ENCODE peak calls at places on chromosome 9, in four cellular contexts. C, T, S and B are unnamed samples.

GRCh38 chr9:98927724-98928123 is 16.0 kb upstream of the COL15A1 start:
- DNase-seq in C (peak; percentile 47), T (no peak), S (no peak), B (no peak)

GRCh38 chr9:122261469-122261881 is 3.2 kb downstream of the RBM18 start:
- DNase-seq in C (no peak), T (peak; percentile 82), S (peak; percentile 87), B (peak; percentile 61)

GRCh38 chr9:130159814-130160670 is 12.2 kb upstream of the NCS1 start:
- DNase-seq in C (no peak), T (no peak), S (no peak), B (no peak)

GRCh38 chr9:131676431-131676972 is 63.4 kb downstream of the RAPGEF1 start:
- DNase-seq in C (no peak), T (no peak), S (no peak), B (no peak)

GRCh38 chr9:130893250-130894101 is 3.1 kb downstream of the QRFP start:
- DNase-seq in C (no peak), T (no peak), S (no peak), B (peak; percentile 63)

GRCh38 chr9:137482094-137482781 is 23.1 kb upstream of the NSMF start:
- DNase-seq in C (no peak), T (peak; percentile 89), S (no peak), B (peak; percentile 56)

GRCh38 chr9:4865685-4866084 is 72.9 kb downstream of the RCL1 start:
- DNase-seq in C (no peak), T (no peak), S (no peak), B (no peak)

GRCh38 chr9:19027825-19028224 is 5.2 kb downstream of the SAXO1 start:
- DNase-seq in C (no peak), T (no peak), S (no peak), B (no peak)

GRCh38 chr9:4196886-4197285 is 103.0 kb downstream of the GLIS3 start:
- DNase-seq in C (no peak), T (no peak), S (no peak), B (no peak)

GRCh38 chr9:86754581-86754980 is 192.7 kb downstream of the GAS1 start:
- DNase-seq in C (no peak), T (no peak), S (no peak), B (no peak)

GRCh38 chr9:91312717-91313325 is 48.9 kb downstream of the AUH start:
- DNase-seq in C (no peak), T (no peak), S (no peak), B (no peak)

GRCh38 chr9:137449931-137450537 is 8.9 kb upstream of the ENTPD8 start:
- DNase-seq in C (no peak), T (no peak), S (peak; percentile 20), B (peak; percentile 61)

GRCh38 chr9:115594551-115594950 is 476.6 kb upstream of the TNC start:
- DNase-seq in C (no peak), T (no peak), S (no peak), B (no peak)

GRCh38 chr9:18857334-18857733 is 175.7 kb downstream of the SAXO1 start:
- DNase-seq in C (no peak), T (no peak), S (no peak), B (no peak)

GRCh38 chr9:136205707-136205992 is 722 bp upstream of the LHX3 start:
- DNase-seq in C (no peak), T (no peak), S (no peak), B (no peak)
- H3K27me3 ChIP-seq in C (peaks cover 56% of the 10 kb centered on the region), T (peaks cover 10% of the 10 kb centered on the region), S (peaks cover 39% of the 10 kb centered on the region), B (peaks cover 43% of the 10 kb centered on the region)

DNA sequence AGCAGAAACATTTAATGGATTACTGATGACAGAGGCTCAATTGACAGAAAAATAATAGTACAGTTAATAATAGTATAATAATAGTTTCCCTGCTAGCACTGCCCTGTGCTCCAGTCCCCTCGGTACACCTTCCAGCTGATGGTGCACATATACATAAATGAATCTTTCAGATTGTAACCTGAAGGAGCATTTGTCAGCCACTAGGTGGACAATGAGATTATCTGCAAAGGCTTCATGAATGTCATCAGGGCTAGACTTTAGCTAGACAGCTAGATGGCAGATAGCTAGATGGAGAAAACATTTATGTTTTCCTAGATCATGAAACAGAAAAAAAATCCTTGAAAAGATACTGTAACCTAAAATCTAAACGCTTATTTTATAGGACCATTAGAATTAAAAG is 304.4 kb upstream of the SMC2 start:
- DNase-seq in C (peak; percentile 1), T (no peak), S (no peak), B (no peak)
- TF ChIP-seq CTCF in C (no peak), T (peak; percentile 29), S (peak; percentile 35), B (no peak)

DNA sequence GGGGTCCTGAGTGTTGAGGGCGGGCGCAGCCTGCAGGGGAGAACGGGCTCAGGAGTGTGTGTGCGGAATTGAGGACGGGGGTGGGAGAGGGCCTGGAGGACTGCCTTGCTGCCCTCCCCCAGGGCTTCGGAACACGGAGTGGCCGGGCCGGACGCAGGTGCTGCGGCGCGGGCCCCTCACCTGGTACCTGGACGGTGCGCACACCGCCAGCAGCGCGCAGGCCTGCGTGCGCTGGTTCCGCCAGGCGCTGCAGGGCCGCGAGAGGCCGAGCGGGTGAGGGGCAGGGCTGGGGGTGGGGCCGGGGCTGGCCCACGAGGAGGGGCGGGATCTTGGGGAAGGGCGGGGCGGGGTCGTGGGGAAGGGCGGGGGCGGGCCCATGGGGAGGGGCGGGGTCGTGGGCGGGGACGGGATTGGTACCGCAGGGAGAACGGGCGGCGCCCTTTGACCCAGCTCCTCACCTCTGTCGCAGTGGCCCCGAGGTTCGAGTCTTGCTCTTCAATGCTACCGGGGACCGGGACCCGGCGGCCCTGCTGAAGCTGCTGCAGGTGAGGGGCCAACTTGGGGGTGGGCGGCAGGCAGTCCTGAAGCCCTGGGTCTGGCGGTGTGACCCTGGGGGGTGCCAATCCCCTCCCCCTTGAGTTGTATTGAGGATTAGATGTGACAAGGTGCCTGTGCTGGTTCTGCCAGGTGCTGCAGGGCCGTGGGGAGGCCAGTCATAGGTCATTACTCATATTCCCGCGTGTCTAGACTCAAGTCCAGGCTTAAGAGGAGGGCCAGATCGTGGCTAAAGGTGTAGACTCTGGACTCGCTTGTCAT is 7.1 kb downstream of the FPGS start:
- DNase-seq in C (peak; percentile 87), T (peak; percentile 75), S (peak; percentile 78), B (no peak)
- H3K27ac ChIP-seq in C (peak overlapping the region; percentile 63), T (peak overlapping the region; percentile 62), S (no peak overlapping the region), B (no peak overlapping the region)

DNA sequence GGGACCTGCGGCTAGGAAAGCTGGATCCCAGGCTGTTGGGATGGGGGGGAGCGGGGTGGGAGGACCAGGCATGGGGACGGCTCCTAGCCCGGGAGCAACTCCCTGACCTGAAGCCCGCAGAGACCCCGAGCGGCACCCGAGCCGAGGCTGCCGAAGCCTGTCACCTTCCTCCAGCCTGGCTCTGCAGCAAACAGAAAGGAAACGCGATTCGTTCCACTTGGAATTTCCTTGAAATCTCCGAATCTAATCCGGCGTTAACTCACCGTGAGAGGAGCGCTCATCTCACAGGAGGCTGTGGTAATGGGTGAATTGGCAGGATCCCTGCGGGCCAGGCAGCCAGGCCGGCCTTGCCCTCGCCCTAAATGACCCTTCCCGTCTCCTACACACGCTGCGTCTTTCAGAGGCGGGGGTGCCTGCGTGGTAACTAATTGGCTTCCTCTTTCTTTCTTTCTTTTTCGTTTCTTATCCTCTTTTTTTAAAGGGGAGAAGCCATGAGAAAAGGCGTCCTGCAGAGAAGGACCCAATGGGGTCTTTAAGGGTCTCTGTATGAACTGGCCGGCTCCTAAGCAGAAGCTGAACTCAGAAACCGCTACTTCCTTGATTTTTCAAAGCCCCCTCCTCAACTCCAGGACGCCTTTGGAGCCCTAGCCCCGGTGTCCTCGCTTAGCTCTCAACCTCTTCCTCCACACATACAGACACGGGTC is 8.5 kb downstream of the PAX5 start:
- DNase-seq in C (peak; percentile 49), T (no peak), S (no peak), B (no peak)
- H3K27me3 ChIP-seq in C (peaks cover 98% of the 10 kb centered on the region), T (peaks cover 23% of the 10 kb centered on the region), S (peaks cover 87% of the 10 kb centered on the region), B (peaks cover 68% of the 10 kb centered on the region)